ENCODE peak calls at places on chromosomes 7 and 10, in four cellular contexts. M, Q, Z and S are unnamed samples.

GRCh38 chr10:44961931-44962750 is 2.5 kb downstream of the RASSF4 start:
- DNase-seq in M (no peak), Q (no peak), Z (no peak), S (no peak)

GRCh38 chr7:2527505-2528464 is 8.2 kb downstream of the LFNG start:
- DNase-seq in M (peak), Q (no peak), Z (peak), S (no peak)

GRCh38 chr7:139960158-139960557 is 102.6 kb downstream of the PARP12 start:
- DNase-seq in M (no peak), Q (no peak), Z (peak), S (no peak)

GRCh38 chr10:35011771-35012191 is 78.4 kb downstream of the CUL2 start:
- DNase-seq in M (no peak), Q (no peak), Z (no peak), S (no peak)

GRCh38 chr7:28136885-28137284 is 43.7 kb downstream of the JAZF1 start:
- DNase-seq in M (no peak), Q (no peak), Z (no peak), S (no peak)

GRCh38 chr7:13915891-13916290 is 73.6 kb downstream of the ETV1 start:
- DNase-seq in M (no peak), Q (no peak), Z (no peak), S (no peak)

GRCh38 chr10:10665750-10666149 is 351.9 kb upstream of the CELF2 start:
- DNase-seq in M (no peak), Q (no peak), Z (no peak), S (no peak)

GRCh38 chr7:53437336-53437735 is 401.9 kb downstream of the POM121L12 start:
- DNase-seq in M (no peak), Q (no peak), Z (no peak), S (no peak)

GRCh38 chr10:51031995-51032394 is 42.3 kb upstream of the PRKG1 start:
- DNase-seq in M (no peak), Q (no peak), Z (no peak), S (no peak)

GRCh38 chr7:119482209-119482608 is 790.8 kb upstream of the KCND2 start:
- DNase-seq in M (no peak), Q (no peak), Z (peak), S (no peak)

GRCh38 chr7:140229101-140229525 is 52.3 kb upstream of the KDM7A start:
- DNase-seq in M (no peak), Q (no peak), Z (no peak), S (no peak)

GRCh38 chr7:74405191-74405898 is 48.4 kb upstream of the GTF2IRD1 start:
- DNase-seq in M (no peak), Q (no peak), Z (no peak), S (no peak)

GRCh38 chr7:74404388-74404700 is 49.4 kb upstream of the GTF2IRD1 start:
- DNase-seq in M (no peak), Q (no peak), Z (no peak), S (no peak)

GRCh38 chr7:74404741-74405140 is 49.0 kb upstream of the GTF2IRD1 start:
- DNase-seq in M (no peak), Q (no peak), Z (no peak), S (no peak)

GRCh38 chr7:74405899-74406512 is 47.7 kb upstream of the GTF2IRD1 start:
- DNase-seq in M (no peak), Q (no peak), Z (no peak), S (no peak)

GRCh38 chr7:74403521-74404387 is 50.0 kb upstream of the GTF2IRD1 start:
- DNase-seq in M (no peak), Q (no peak), Z (no peak), S (no peak)
- TF ChIP-seq CTCF in M (no peak), Q (no peak), Z (no peak), S (no peak)

GRCh38 chr7:112573302-112574039 is 92.7 kb downstream of the LSMEM1 start:
- DNase-seq in M (no peak), Q (no peak), Z (peak), S (no peak)

GRCh38 chr7:112571852-112572607 is 91.2 kb downstream of the LSMEM1 start:
- DNase-seq in M (no peak), Q (no peak), Z (no peak), S (no peak)

GRCh38 chr7:112579388-112579787 is 98.6 kb downstream of the LSMEM1 start:
- DNase-seq in M (no peak), Q (no peak), Z (no peak), S (no peak)

GRCh38 chr7:112572669-112573301 is 92.0 kb downstream of the LSMEM1 start:
- DNase-seq in M (peak), Q (no peak), Z (no peak), S (no peak)

GRCh38 chr7:112575864-112576263 is 95.1 kb downstream of the LSMEM1 start:
- DNase-seq in M (no peak), Q (no peak), Z (no peak), S (no peak)
- H3K4me3 ChIP-seq in M (no peak), Q (no peak), Z (no peak), S (no peak)

DNA sequence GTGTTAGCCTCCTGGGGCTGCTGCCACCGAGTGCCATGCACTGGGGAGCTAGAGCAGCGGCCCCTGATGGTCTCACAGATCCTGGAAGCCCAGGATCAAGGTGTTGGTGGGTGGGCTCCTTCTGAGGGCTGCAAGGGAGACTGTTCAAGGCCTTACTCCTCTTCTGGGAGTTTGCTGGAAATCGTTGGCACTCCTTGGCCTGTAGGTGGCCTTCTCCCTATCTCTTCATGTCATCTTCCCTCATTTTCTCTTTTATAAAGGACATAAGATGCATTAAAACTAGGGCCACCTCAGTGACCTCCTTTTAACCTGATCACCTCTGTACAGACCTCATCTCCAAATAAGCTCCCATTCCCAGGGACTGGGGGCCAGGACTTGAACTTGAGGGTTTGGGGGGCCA is 27.0 kb upstream of the ZNF862 start:
- DNase-seq in M (no peak), Q (no peak), Z (no peak), S (no peak)
- TF ChIP-seq CTCF in M (peak), Q (no peak), Z (peak), S (peak)

GRCh38 chr7:117393781-117394180 is 33.5 kb downstream of the ASZ1 start:
- DNase-seq in M (no peak), Q (no peak), Z (no peak), S (no peak)
- H3K4me3 ChIP-seq in M (no peak), Q (no peak), Z (no peak), S (no peak)